ENCODE peak calls at places on chromosome 21, in five cellular contexts. K is stimulated activated CD4-positive, alpha-beta T cell treated with anti-CD3 and anti-CD28 coated beads, Interleukin-4, amount 100 ng/mL, for 48 hours; R is uterus; P is AG09319; F is NCI-H2171 treated with DMSO at 0.1 percent for 48 hours. C is an unnamed sample.

GRCh38 chr21:41726970-41727783 is 39.7 kb downstream of the RIPK4 start:
- DNase-seq in K (no peak), R (no peak), P (peak; percentile 15), F (no peak), C (no peak)

GRCh38 chr21:45128613-45129226 is 54.3 kb downstream of the ADARB1 start:
- DNase-seq in K (peak; percentile 65), R (peak; percentile 70), P (peak; percentile 62), F (peak; percentile 79), C (peak; percentile 69)

GRCh38 chr21:42975886-42976608 is 1.7 kb downstream of the PKNOX1 start:
- DNase-seq in K (no peak), R (no peak), P (no peak), F (no peak), C (peak; percentile 10)

GRCh38 chr21:31668651-31669491 is 9.4 kb downstream of the SOD1 start:
- DNase-seq in K (no peak), R (no peak), P (no peak), F (no peak), C (no peak)

GRCh38 chr21:45972716-45973474 is 8.7 kb upstream of the COL6A1 start:
- DNase-seq in K (no peak), R (peak; percentile 96), P (peak; percentile 81), F (peak; percentile 93), C (peak; percentile 5)

GRCh38 chr21:46421756-46422555 is 36.7 kb upstream of the DIP2A start:
- DNase-seq in K (no peak), R (no peak), P (no peak), F (no peak), C (no peak)

GRCh38 chr21:34565238-34565637 is 49.7 kb downstream of the RCAN1 start:
- DNase-seq in K (no peak), R (no peak), P (no peak), F (no peak), C (no peak)

GRCh38 chr21:32380940-32381339 is 11.9 kb downstream of the URB1 start:
- DNase-seq in K (no peak), R (peak; percentile 51), P (no peak), F (no peak), C (no peak)

GRCh38 chr21:15659768-15660423 is 69.9 kb upstream of the USP25 start:
- DNase-seq in K (no peak), R (peak; percentile 17), P (no peak), F (no peak), C (no peak)

GRCh38 chr21:33289199-33289819 is 23.1 kb downstream of the IL10RB start:
- DNase-seq in K (no peak), R (no peak), P (no peak), F (no peak), C (no peak)

GRCh38 chr21:39788383-39788782 is 43.4 kb downstream of the IGSF5 start:
- DNase-seq in K (no peak), R (peak; percentile 40), P (no peak), F (peak; percentile 74), C (peak; percentile 86)

GRCh38 chr21:33245289-33245918 is 15.7 kb downstream of the IFNAR2 start:
- DNase-seq in K (no peak), R (no peak), P (no peak), F (no peak), C (no peak)

GRCh38 chr21:42654179-42654912 is 925 bp downstream of the PDE9A start:
- DNase-seq in K (no peak), R (no peak), P (no peak), F (peak; percentile 75), C (peak; percentile 33)

GRCh38 chr21:42012344-42012743 is 2.2 kb upstream of the ZBTB21 start:
- DNase-seq in K (no peak), R (no peak), P (no peak), F (no peak), C (no peak)

GRCh38 chr21:30072496-30072895 is 94.1 kb downstream of the CLDN17 start:
- DNase-seq in K (no peak), R (no peak), P (no peak), F (no peak), C (no peak)

GRCh38 chr21:25911730-25912401 is 177.1 kb downstream of the GABPA start:
- DNase-seq in K (no peak), R (no peak), P (no peak), F (no peak), C (no peak)

GRCh38 chr21:33171584-33172169 is 58.1 kb upstream of the IFNAR2 start:
- DNase-seq in K (no peak), R (no peak), P (no peak), F (peak; percentile 96), C (peak; percentile 75)

GRCh38 chr21:45490049-45490731 is 52.0 kb downstream of the SLC19A1 start:
- DNase-seq in K (no peak), R (no peak), P (no peak), F (no peak), C (no peak)

GRCh38 chr21:26800455-26801454 is 44.5 kb downstream of the ADAMTS1 start:
- DNase-seq in K (no peak), R (peak; percentile 65), P (peak; percentile 65), F (no peak), C (no peak)

GRCh38 chr21:31370893-31371652 is 27.0 kb upstream of the TIAM1 start:
- DNase-seq in K (no peak), R (no peak), P (no peak), F (no peak), C (no peak)

GRCh38 chr21:14382835-14383595 is at the start of gene HSPA13:
- DNase-seq in K (peak; percentile 98), R (peak; percentile 100), P (peak; percentile 99), F (peak; percentile 100), C (peak; percentile 100)

GRCh38 chr21:44602474-44602871 is 2.1 kb downstream of the KRTAP10-7 start:
- DNase-seq in K (no peak), R (no peak), P (no peak), F (no peak), C (no peak)

GRCh38 chr21:23639726-23640125 is 1967.6 kb downstream of the MRPL39 start:
- DNase-seq in K (no peak), R (no peak), P (no peak), F (no peak), C (no peak)

GRCh38 chr21:37751268-37751975 is 164.8 kb downstream of the KCNJ6 start:
- DNase-seq in K (no peak), R (no peak), P (no peak), F (no peak), C (no peak)

GRCh38 chr21:37370152-37371040 is 3.8 kb downstream of the DYRK1A start:
- DNase-seq in K (no peak), R (no peak), P (no peak), F (no peak), C (no peak)

GRCh38 chr21:33368124-33368523 is 35.1 kb upstream of the IFNGR2 start:
- DNase-seq in K (no peak), R (no peak), P (no peak), F (no peak), C (no peak)

GRCh38 chr21:36542312-36543101 is 62.6 kb upstream of the CLDN14 start:
- DNase-seq in K (no peak), R (no peak), P (no peak), F (no peak), C (no peak)

GRCh38 chr21:35508389-35508888 is 459.3 kb upstream of the RUNX1 start:
- DNase-seq in K (no peak), R (no peak), P (peak; percentile 32), F (no peak), C (peak; percentile 18)

C was measured in NCI-H1694 treated with DMSO at 0.1 percent for 48 hours.